ENCODE peak calls at places on chromosome 21, in eight cellular contexts. S is fibroblast of lung; J is ELF-1; H is heart right ventricle; I is cardiac fibroblast; X is activated CD4-positive, alpha-beta T cell treated with anti-CD3 and anti-CD28 coated beads for 48 hours; Z is D341Med; U is Kasumi-1. Y is an unnamed sample.

GRCh38 chr21:37907076-37907475 is 9.2 kb downstream of the KCNJ6 start:
- DNase-seq in S (no peak), J (no peak), H (no peak), I (no peak), X (no peak), Z (no peak), U (no peak), Y (no peak)

GRCh38 chr21:42850463-42850862 is 28.9 kb downstream of the WDR4 start:
- DNase-seq in S (no peak), J (no peak), H (no peak), I (no peak), X (no peak), Z (no peak), U (no peak), Y (no peak)

GRCh38 chr21:45543710-45544448 is 1.6 kb upstream of the SLC19A1 start:
- DNase-seq in S (no peak), J (peak; percentile 6), H (peak; percentile 3), I (no peak), X (peak; percentile 5), Z (peak; percentile 34), U (no peak), Y (no peak)

GRCh38 chr21:21146587-21147373 is 148.6 kb downstream of the NCAM2 start:
- DNase-seq in S (no peak), J (no peak), H (no peak), I (no peak), X (no peak), Z (no peak), U (no peak), Y (no peak)

GRCh38 chr21:32207096-32207716 is 71.6 kb downstream of the MIS18A start:
- DNase-seq in S (no peak), J (no peak), H (no peak), I (no peak), X (no peak), Z (peak; percentile 67), U (no peak), Y (no peak)

GRCh38 chr21:40622531-40622930 is 224.4 kb downstream of the DSCAM start:
- DNase-seq in S (peak; percentile 70), J (peak; percentile 34), H (no peak), I (no peak), X (no peak), Z (no peak), U (no peak), Y (no peak)

GRCh38 chr21:42599486-42599885 is 53.9 kb upstream of the PDE9A start:
- DNase-seq in S (no peak), J (no peak), H (no peak), I (no peak), X (no peak), Z (no peak), U (no peak), Y (no peak)

GRCh38 chr21:31509108-31510017 is 150.1 kb upstream of the SOD1 start:
- DNase-seq in S (peak; percentile 41), J (peak; percentile 93), H (no peak), I (peak; percentile 11), X (peak; percentile 93), Z (no peak), U (no peak), Y (peak; percentile 43)

GRCh38 chr21:44920694-44921604 is at the start of gene ITGB2:
- DNase-seq in S (no peak), J (no peak), H (no peak), I (no peak), X (peak; percentile 80), Z (no peak), U (peak; percentile 72), Y (peak; percentile 88)

GRCh38 chr21:44856131-44856530 is 17.4 kb downstream of the PTTG1IP start:
- DNase-seq in S (no peak), J (no peak), H (no peak), I (no peak), X (no peak), Z (no peak), U (no peak), Y (no peak)

GRCh38 chr21:29233611-29234540 is 64.8 kb upstream of the BACH1 start:
- DNase-seq in S (no peak), J (no peak), H (no peak), I (no peak), X (peak; percentile 61), Z (no peak), U (no peak), Y (peak; percentile 40)

GRCh38 chr21:35508389-35508888 is 459.3 kb upstream of the RUNX1 start:
- DNase-seq in S (peak; percentile 72), J (peak; percentile 81), H (peak; percentile 54), I (peak; percentile 92), X (peak; percentile 22), Z (no peak), U (peak; percentile 82), Y (peak; percentile 99)

GRCh38 chr21:45293214-45293725 is 5.6 kb upstream of the POFUT2 start:
- DNase-seq in S (no peak), J (peak; percentile 61), H (peak; percentile 25), I (no peak), X (no peak), Z (no peak), U (no peak), Y (no peak)

GRCh38 chr21:34986561-34987533 is 62.3 kb downstream of the RUNX1 start:
- DNase-seq in S (peak; percentile 98), J (peak; percentile 56), H (no peak), I (peak; percentile 61), X (peak; percentile 86), Z (no peak), U (no peak), Y (peak; percentile 85)

GRCh38 chr21:31555741-31556191 is 103.7 kb upstream of the SOD1 start:
- DNase-seq in S (no peak), J (peak; percentile 85), H (no peak), I (no peak), X (no peak), Z (no peak), U (no peak), Y (no peak)

GRCh38 chr21:45016491-45017375 is 57.6 kb upstream of the ADARB1 start:
- DNase-seq in S (no peak), J (no peak), H (no peak), I (no peak), X (no peak), Z (no peak), U (no peak), Y (no peak)

GRCh38 chr21:41726970-41727783 is 39.7 kb downstream of the RIPK4 start:
- DNase-seq in S (peak; percentile 80), J (peak; percentile 34), H (peak; percentile 55), I (peak; percentile 79), X (no peak), Z (no peak), U (no peak), Y (no peak)

GRCh38 chr21:37060296-37060695 is 12.6 kb downstream of the PIGP start:
- DNase-seq in S (peak; percentile 96), J (peak; percentile 65), H (peak; percentile 27), I (peak; percentile 94), X (peak; percentile 44), Z (peak; percentile 57), U (peak; percentile 30), Y (peak; percentile 79)

GRCh38 chr21:36699546-36700294 is 805 bp downstream of the SIM2 start:
- DNase-seq in S (no peak), J (peak; percentile 22), H (no peak), I (no peak), X (no peak), Z (peak; percentile 56), U (no peak), Y (no peak)

GRCh38 chr21:38175321-38175720 is 81.5 kb upstream of the KCNJ15 start:
- DNase-seq in S (no peak), J (no peak), H (no peak), I (peak; percentile 16), X (no peak), Z (no peak), U (no peak), Y (no peak)

GRCh38 chr21:32772281-32773047 is 909 bp upstream of the PAXBP1 start:
- DNase-seq in S (peak; percentile 53), J (peak; percentile 7), H (peak; percentile 17), I (peak; percentile 31), X (peak; percentile 81), Z (no peak), U (peak; percentile 20), Y (peak; percentile 59)

GRCh38 chr21:31557956-31558838 is 101.3 kb upstream of the SOD1 start:
- DNase-seq in S (peak; percentile 15), J (peak; percentile 71), H (no peak), I (peak; percentile 12), X (peak; percentile 55), Z (peak; percentile 76), U (no peak), Y (no peak)

GRCh38 chr21:38716942-38717341 is 88.8 kb upstream of the ETS2 start:
- DNase-seq in S (peak; percentile 48), J (no peak), H (no peak), I (no peak), X (no peak), Z (no peak), U (no peak), Y (no peak)

GRCh38 chr21:40143822-40144525 is 276.7 kb downstream of the PCP4 start:
- DNase-seq in S (peak; percentile 26), J (peak; percentile 63), H (peak; percentile 44), I (peak; percentile 52), X (peak; percentile 66), Z (peak; percentile 47), U (peak; percentile 66), Y (peak; percentile 16)

GRCh38 chr21:42262826-42263225 is 43.9 kb downstream of the ABCG1 start:
- DNase-seq in S (no peak), J (peak; percentile 61), H (peak; percentile 81), I (peak; percentile 42), X (no peak), Z (no peak), U (peak; percentile 42), Y (no peak)

GRCh38 chr21:37043818-37044217 is 29.1 kb downstream of the PIGP start:
- DNase-seq in S (no peak), J (no peak), H (no peak), I (no peak), X (no peak), Z (no peak), U (no peak), Y (no peak)

GRCh38 chr21:31480228-31480627 is 136.2 kb upstream of the TIAM1 start:
- DNase-seq in S (no peak), J (no peak), H (no peak), I (no peak), X (no peak), Z (no peak), U (no peak), Y (no peak)

GRCh38 chr21:15964181-15964855 is 234.5 kb downstream of the USP25 start:
- DNase-seq in S (peak; percentile 61), J (no peak), H (no peak), I (no peak), X (no peak), Z (no peak), U (no peak), Y (no peak)

GRCh38 chr21:38913120-38913975 is 107.6 kb downstream of the ETS2 start:
- DNase-seq in S (peak; percentile 76), J (peak; percentile 78), H (peak; percentile 72), I (peak; percentile 90), X (peak; percentile 26), Z (peak; percentile 60), U (no peak), Y (no peak)

GRCh38 chr21:17352937-17353655 is 159.7 kb upstream of the CXADR start:
- DNase-seq in S (no peak), J (no peak), H (no peak), I (no peak), X (no peak), Z (no peak), U (no peak), Y (no peak)

GRCh38 chr21:26546698-26547097 is 26.4 kb downstream of the CYYR1 start:
- DNase-seq in S (no peak), J (no peak), H (peak; percentile 54), I (no peak), X (no peak), Z (no peak), U (no peak), Y (peak; percentile 86)

GRCh38 chr21:28885853-28886177 is 106.9 kb downstream of the LTN1 start:
- DNase-seq in S (no peak), J (no peak), H (no peak), I (no peak), X (no peak), Z (no peak), U (no peak), Y (no peak)